ENCODE peak calls at places on chromosomes 13 and 19, in ten cellular contexts. N is dermis blood vessel endothelial cell, B is transverse colon, A is amniotic stem cell, C is SHP77, V is epithelial cell of prostate, D is islet precursor cell, M is OCI-M1, J is NCI-H2171, F is foreskin fibroblast. S is an unnamed sample.

GRCh38 chr13:100535401-100536135 is 53.0 kb downstream of the GGACT start:
- DNase-seq in N (no peak), B (no peak), A (no peak), C (no peak), V (no peak), D (no peak), M (no peak), J (no peak), F (peak; percentile 21), S (no peak)

GRCh38 chr13:47397739-47398138 is 500.9 kb upstream of the HTR2A start:
- DNase-seq in N (no peak), B (no peak), A (no peak), C (no peak), V (no peak), D (no peak), M (peak; percentile 5), J (no peak), F (peak; percentile 61), S (no peak)

GRCh38 chr19:28396259-28396940 is 816.6 kb downstream of the UQCRFS1 start:
- DNase-seq in N (no peak), B (no peak), A (no peak), C (no peak), V (no peak), D (no peak), M (peak; percentile 32), J (no peak), F (no peak), S (no peak)

GRCh38 chr13:23586336-23586735 is 16.1 kb downstream of the TNFRSF19 start:
- DNase-seq in N (no peak), B (no peak), A (no peak), C (no peak), V (no peak), D (no peak), M (no peak), J (no peak), F (no peak), S (no peak)

GRCh38 chr13:80337706-80338105 is 3.2 kb downstream of the SPRY2 start:
- DNase-seq in N (peak; percentile 37), B (no peak), A (no peak), C (no peak), V (no peak), D (no peak), M (no peak), J (no peak), F (no peak), S (no peak)

GRCh38 chr13:95385808-95386207 is 84.6 kb upstream of the ABCC4 start:
- DNase-seq in N (no peak), B (no peak), A (no peak), C (no peak), V (no peak), D (no peak), M (peak; percentile 35), J (no peak), F (peak; percentile 34), S (no peak)

GRCh38 chr13:108681986-108682562 is 52.7 kb downstream of the MYO16 start:
- DNase-seq in N (no peak), B (no peak), A (no peak), C (no peak), V (no peak), D (no peak), M (peak; percentile 20), J (no peak), F (no peak), S (no peak)

GRCh38 chr13:99308481-99309087 is 1.4 kb upstream of the GPR183 start:
- DNase-seq in N (peak; percentile 26), B (no peak), A (no peak), C (no peak), V (no peak), D (no peak), M (no peak), J (no peak), F (peak; percentile 74), S (no peak)

GRCh38 chr19:1089891-1090290 is 5.3 kb downstream of the POLR2E start:
- DNase-seq in N (no peak), B (no peak), A (no peak), C (no peak), V (no peak), D (no peak), M (no peak), J (no peak), F (no peak), S (no peak)

GRCh38 chr19:13574933-13575332 is 68.7 kb upstream of the CACNA1A start:
- DNase-seq in N (peak; percentile 38), B (no peak), A (no peak), C (no peak), V (no peak), D (no peak), M (peak; percentile 87), J (no peak), F (peak; percentile 40), S (no peak)

GRCh38 chr13:76522083-76522755 is 364.0 kb downstream of the KCTD12 start:
- DNase-seq in N (no peak), B (no peak), A (no peak), C (no peak), V (no peak), D (peak; percentile 84), M (peak; percentile 6), J (peak; percentile 85), F (peak; percentile 62), S (no peak)

GRCh38 chr19:34976611-34977010 is 12.6 kb upstream of the ZNF792 start:
- DNase-seq in N (no peak), B (no peak), A (no peak), C (no peak), V (no peak), D (no peak), M (peak; percentile 19), J (no peak), F (no peak), S (no peak)

GRCh38 chr13:41352935-41353801 is 42.1 kb downstream of the NAA16 start:
- DNase-seq in N (peak; percentile 83), B (no peak), A (no peak), C (no peak), V (peak; percentile 36), D (peak; percentile 60), M (peak; percentile 70), J (no peak), F (peak; percentile 70), S (peak; percentile 50)

GRCh38 chr13:24630851-24631341 is 49.3 kb upstream of the ATP12A start:
- DNase-seq in N (no peak), B (no peak), A (no peak), C (no peak), V (peak; percentile 80), D (peak; percentile 86), M (peak; percentile 10), J (no peak), F (no peak), S (no peak)

GRCh38 chr13:30158774-30159445 is 148.4 kb downstream of the KATNAL1 start:
- DNase-seq in N (peak; percentile 24), B (no peak), A (no peak), C (no peak), V (no peak), D (no peak), M (no peak), J (no peak), F (peak; percentile 76), S (peak; percentile 56)

GRCh38 chr13:113468461-113469147 is 15.3 kb upstream of the ADPRHL1 start:
- DNase-seq in N (no peak), B (no peak), A (no peak), C (no peak), V (no peak), D (peak; percentile 75), M (no peak), J (no peak), F (no peak), S (no peak)

GRCh38 chr13:48405865-48406264 is 7.0 kb downstream of the LPAR6 start:
- DNase-seq in N (no peak), B (no peak), A (no peak), C (no peak), V (no peak), D (no peak), M (no peak), J (no peak), F (no peak), S (no peak)

GRCh38 chr19:47156861-47157454 is 26.3 kb downstream of the SAE1 start:
- DNase-seq in N (no peak), B (no peak), A (no peak), C (no peak), V (no peak), D (no peak), M (peak; percentile 77), J (no peak), F (peak; percentile 47), S (no peak)

GRCh38 chr19:49359851-49360845 is 2.1 kb downstream of the TEAD2 start:
- DNase-seq in N (peak; percentile 31), B (no peak), A (no peak), C (no peak), V (no peak), D (no peak), M (no peak), J (no peak), F (peak; percentile 25), S (no peak)

GRCh38 chr19:46970815-46971214 is 48.8 kb upstream of the NPAS1 start:
- DNase-seq in N (no peak), B (no peak), A (peak; percentile 84), C (no peak), V (no peak), D (no peak), M (no peak), J (no peak), F (peak; percentile 96), S (no peak)

S was measured in smooth muscle cell of the brain vasculature.